ENCODE peak calls at places on chromosomes 5 and 9, in four cellular contexts. U is iris pigment epithelial cell; S is activated naive CD4-positive, alpha-beta T cell; Z is SHP77 treated with DMSO at 0.1 percent for 48 hours. T is an unnamed sample.

GRCh38 chr5:67677422-67677970 is 480.9 kb upstream of the CD180 start:
- DNase-seq in U (no peak), S (no peak), Z (no peak), T (no peak)

GRCh38 chr5:162047279-162047678 is 20.3 kb upstream of the GABRG2 start:
- DNase-seq in U (no peak), S (no peak), Z (no peak), T (no peak)

GRCh38 chr9:87269777-87270176 is 227.9 kb upstream of the DAPK1 start:
- DNase-seq in U (no peak), S (no peak), Z (no peak), T (no peak)

GRCh38 chr9:87514136-87514535 is 16.5 kb downstream of the DAPK1 start:
- DNase-seq in U (no peak), S (no peak), Z (no peak), T (no peak)

GRCh38 chr5:59054963-59055528 is 472.2 kb downstream of the RAB3C start:
- DNase-seq in U (no peak), S (no peak), Z (no peak), T (no peak)

GRCh38 chr9:116941266-116941665 is 254.2 kb downstream of the TRIM32 start:
- DNase-seq in U (no peak), S (no peak), Z (no peak), T (no peak)

GRCh38 chr9:118961857-118962256 is 407.4 kb downstream of the BRINP1 start:
- DNase-seq in U (peak; percentile 51), S (no peak), Z (no peak), T (peak; percentile 77)

GRCh38 chr9:7963026-7963425 is 163.4 kb upstream of the DMAC1 start:
- DNase-seq in U (no peak), S (no peak), Z (no peak), T (peak; percentile 14)

GRCh38 chr9:18906656-18907395 is 126.2 kb downstream of the SAXO1 start:
- DNase-seq in U (peak; percentile 73), S (no peak), Z (no peak), T (peak; percentile 69)

GRCh38 chr5:43701227-43701626 is 98.2 kb downstream of the NNT start:
- DNase-seq in U (no peak), S (no peak), Z (no peak), T (no peak)

GRCh38 chr5:81789033-81789432 is 38.1 kb upstream of the SSBP2 start:
- DNase-seq in U (peak; percentile 84), S (no peak), Z (no peak), T (peak; percentile 91)

GRCh38 chr5:156670615-156671014 is 179.5 kb upstream of the PPP1R2B start:
- DNase-seq in U (no peak), S (no peak), Z (no peak), T (no peak)

GRCh38 chr9:136291306-136292025 is 12.4 kb downstream of the CCDC187 start:
- DNase-seq in U (no peak), S (no peak), Z (no peak), T (no peak)

GRCh38 chr5:154394328-154394727 is 51.5 kb upstream of the SAP30L start:
- DNase-seq in U (no peak), S (no peak), Z (no peak), T (no peak)

GRCh38 chr5:14110196-14110595 is 32.9 kb upstream of the TRIO start:
- DNase-seq in U (peak; percentile 42), S (no peak), Z (no peak), T (peak; percentile 62)

GRCh38 chr5:115309751-115310370 is 13.4 kb upstream of the CCDC112 start:
- DNase-seq in U (peak; percentile 53), S (no peak), Z (peak; percentile 27), T (peak; percentile 62)

GRCh38 chr5:87151547-87151946 is 116.1 kb upstream of the RASA1 start:
- DNase-seq in U (peak; percentile 96), S (no peak), Z (no peak), T (peak; percentile 97)

GRCh38 chr5:176803943-176804498 is 6.3 kb upstream of the UNC5A start:
- DNase-seq in U (peak; percentile 50), S (no peak), Z (no peak), T (peak; percentile 27)

GRCh38 chr5:55231476-55232193 is 1.8 kb downstream of the CCNO start:
- DNase-seq in U (no peak), S (no peak), Z (no peak), T (no peak)

GRCh38 chr5:173751266-173751600 is 134.8 kb upstream of the BOD1 start:
- DNase-seq in U (no peak), S (no peak), Z (no peak), T (no peak)

GRCh38 chr9:137466041-137466799 is 7.1 kb upstream of the NSMF start:
- DNase-seq in U (no peak), S (no peak), Z (no peak), T (no peak)

GRCh38 chr5:79146352-79146751 is 34.7 kb downstream of the BHMT start:
- DNase-seq in U (peak; percentile 50), S (no peak), Z (no peak), T (peak; percentile 3)

GRCh38 chr9:110880123-110880522 is 158.1 kb downstream of the LPAR1 start:
- DNase-seq in U (peak; percentile 94), S (no peak), Z (no peak), T (peak; percentile 96)

GRCh38 chr5:685262-686171 is 7.6 kb downstream of the TPPP start:
- DNase-seq in U (no peak), S (no peak), Z (no peak), T (no peak)

GRCh38 chr5:3226171-3226570 is 369.5 kb upstream of the IRX1 start:
- DNase-seq in U (no peak), S (no peak), Z (no peak), T (no peak)

GRCh38 chr5:170755679-170756456 is 27.7 kb upstream of the GABRP start:
- DNase-seq in U (no peak), S (no peak), Z (no peak), T (no peak)

GRCh38 chr5:149288437-149288836 is 16.8 kb downstream of the AFAP1L1 start:
- DNase-seq in U (no peak), S (no peak), Z (no peak), T (no peak)

GRCh38 chr5:135120951-135121350 is 86.9 kb upstream of the PITX1 start:
- DNase-seq in U (no peak), S (no peak), Z (no peak), T (no peak)

GRCh38 chr5:72842816-72843215 is 26.4 kb downstream of the TNPO1 start:
- DNase-seq in U (peak; percentile 69), S (no peak), Z (no peak), T (peak; percentile 74)

GRCh38 chr9:110133608-110134214 is 74.2 kb downstream of the C9orf152 start:
- DNase-seq in U (peak; percentile 74), S (no peak), Z (no peak), T (peak; percentile 93)

GRCh38 chr9:77735515-77735914 is 87.4 kb upstream of the GNA14 start:
- DNase-seq in U (peak; percentile 35), S (no peak), Z (no peak), T (no peak)

GRCh38 chr5:59126665-59127354 is 543.9 kb downstream of the RAB3C start:
- DNase-seq in U (peak; percentile 70), S (no peak), Z (no peak), T (peak; percentile 62)

GRCh38 chr9:132209263-132209662 is 47.4 kb downstream of the NTNG2 start:
- DNase-seq in U (no peak), S (no peak), Z (no peak), T (no peak)

GRCh38 chr5:34913072-34913471 is 2.2 kb downstream of the RAD1 start:
- DNase-seq in U (peak; percentile 85), S (no peak), Z (no peak), T (peak; percentile 28)

GRCh38 chr5:1797855-1798254 is 1.8 kb downstream of the MRPL36 start:
- DNase-seq in U (no peak), S (no peak), Z (no peak), T (no peak)

T was measured in fibroblast of mammary gland.